ENCODE peak calls at places on chromosomes 3 and 15, in five cellular contexts. N is right atrium auricular region; J is cardiac muscle cell; S is naive thymus-derived CD4-positive, alpha-beta T cell; I is SK-N-SH. Z is an unnamed sample.

GRCh38 chr3:134392336-134392983 is 18.2 kb upstream of the AMOTL2 start:
- DNase-seq in J (peak; percentile 79), S (no peak), I (no peak), N (peak; percentile 88), Z (no peak)

GRCh38 chr15:83567318-83567717 is 86.6 kb upstream of the ADAMTSL3 start:
- DNase-seq in S (no peak), J (no peak), N (no peak), I (no peak), Z (no peak)

GRCh38 chr3:40623567-40623966 is 98.8 kb downstream of the ZNF621 start:
- DNase-seq in N (no peak), J (no peak), S (no peak), I (no peak), Z (no peak)

GRCh38 chr3:185934726-185935464 is 2.9 kb downstream of the TRA2B start:
- DNase-seq in I (no peak), N (no peak), S (no peak), J (no peak), Z (no peak)

GRCh38 chr3:190591080-190591479 is 77.2 kb downstream of the IL1RAP start:
- DNase-seq in N (no peak), J (no peak), S (no peak), I (no peak), Z (no peak)

GRCh38 chr15:92796163-92796611 is 103.9 kb upstream of the CHD2 start:
- DNase-seq in S (no peak), J (no peak), I (no peak), N (no peak), Z (no peak)

GRCh38 chr15:73087121-73087520 is 34.9 kb downstream of the NEO1 start:
- DNase-seq in N (no peak), S (no peak), J (peak; percentile 22), I (no peak), Z (no peak)

GRCh38 chr15:63212050-63212973 is 22.9 kb downstream of the RAB8B start:
- DNase-seq in N (no peak), I (peak; percentile 42), S (no peak), J (peak; percentile 74), Z (no peak)

GRCh38 chr15:38823272-38823671 is 258.7 kb upstream of the RASGRP1 start:
- DNase-seq in S (no peak), I (no peak), N (no peak), J (no peak), Z (no peak)

GRCh38 chr3:134432236-134432635 is 53.5 kb downstream of the ANAPC13 start:
- DNase-seq in S (no peak), N (no peak), J (no peak), I (no peak), Z (no peak)

GRCh38 chr3:30649572-30650310 is 43.3 kb downstream of the TGFBR2 start:
- DNase-seq in I (no peak), J (peak; percentile 65), N (no peak), S (no peak), Z (no peak)

GRCh38 chr15:73190189-73190601 is 137.9 kb downstream of the NEO1 start:
- DNase-seq in I (no peak), S (no peak), J (peak; percentile 74), N (no peak), Z (no peak)

DNA sequence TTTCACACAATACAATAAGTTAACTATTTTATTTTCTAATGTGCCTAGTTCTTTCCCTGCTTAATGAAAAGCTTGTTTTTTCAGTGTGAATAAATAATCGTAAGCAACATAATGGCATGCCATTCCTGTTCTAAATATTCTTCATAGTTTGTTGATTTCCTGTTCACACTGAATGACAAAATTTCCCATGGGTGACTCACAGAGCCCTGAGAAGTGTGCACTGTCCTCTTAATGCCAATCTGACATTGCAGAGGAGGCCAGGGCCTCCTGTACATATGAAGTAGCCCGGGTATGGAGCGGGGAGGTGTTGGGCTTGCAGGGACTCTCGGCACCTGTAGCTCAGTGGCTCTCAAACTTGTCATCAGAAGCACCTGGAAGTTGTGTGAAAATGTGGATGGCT is 24.3 kb downstream of the CCR3 start:
- DNase-seq in N (no peak), I (no peak), J (no peak), S (no peak), Z (no peak)
- H3K9me3 ChIP-seq in N (peaks cover 4% of the 10 kb centered on the region), I (no peaks in the 10 kb centered on the region), J (no peaks in the 10 kb centered on the region), S (no peaks in the 10 kb centered on the region), Z (no peaks in the 10 kb centered on the region)

GRCh38 chr15:22227411-22227810 is 147.1 kb downstream of the OR4M2 start:
- DNase-seq in S (no peak), I (no peak), N (no peak), J (no peak), Z (no peak)
- H3K9me3 ChIP-seq in S (no peaks in the 10 kb centered on the region), I (no peaks in the 10 kb centered on the region), N (no peaks in the 10 kb centered on the region), J (peaks cover 9% of the 10 kb centered on the region), Z (no peaks in the 10 kb centered on the region)

GRCh38 chr15:20348291-20348899 is 193.2 kb downstream of the GOLGA6L6 start:
- DNase-seq in I (no peak), N (no peak), J (no peak), S (no peak), Z (no peak)

GRCh38 chr15:20346082-20346805 is 195.4 kb downstream of the GOLGA6L6 start:
- DNase-seq in I (no peak), N (no peak), S (no peak), J (no peak), Z (no peak)

GRCh38 chr15:20341901-20342605 is 199.5 kb downstream of the GOLGA6L6 start:
- DNase-seq in J (peak; percentile 20), N (peak; percentile 79), I (no peak), S (no peak), Z (no peak)

GRCh38 chr15:20345401-20345958 is 196.1 kb downstream of the GOLGA6L6 start:
- DNase-seq in J (no peak), S (no peak), I (peak; percentile 34), N (no peak), Z (no peak)

GRCh38 chr15:20344601-20345400 is 196.8 kb downstream of the GOLGA6L6 start:
- DNase-seq in J (no peak), I (peak; percentile 26), N (no peak), S (no peak), Z (no peak)
- H3K9me3 ChIP-seq in J (peaks cover 48% of the 10 kb centered on the region), I (no peaks in the 10 kb centered on the region), N (peaks cover 11% of the 10 kb centered on the region), S (peaks cover 9% of the 10 kb centered on the region), Z (no peaks in the 10 kb centered on the region)

DNA sequence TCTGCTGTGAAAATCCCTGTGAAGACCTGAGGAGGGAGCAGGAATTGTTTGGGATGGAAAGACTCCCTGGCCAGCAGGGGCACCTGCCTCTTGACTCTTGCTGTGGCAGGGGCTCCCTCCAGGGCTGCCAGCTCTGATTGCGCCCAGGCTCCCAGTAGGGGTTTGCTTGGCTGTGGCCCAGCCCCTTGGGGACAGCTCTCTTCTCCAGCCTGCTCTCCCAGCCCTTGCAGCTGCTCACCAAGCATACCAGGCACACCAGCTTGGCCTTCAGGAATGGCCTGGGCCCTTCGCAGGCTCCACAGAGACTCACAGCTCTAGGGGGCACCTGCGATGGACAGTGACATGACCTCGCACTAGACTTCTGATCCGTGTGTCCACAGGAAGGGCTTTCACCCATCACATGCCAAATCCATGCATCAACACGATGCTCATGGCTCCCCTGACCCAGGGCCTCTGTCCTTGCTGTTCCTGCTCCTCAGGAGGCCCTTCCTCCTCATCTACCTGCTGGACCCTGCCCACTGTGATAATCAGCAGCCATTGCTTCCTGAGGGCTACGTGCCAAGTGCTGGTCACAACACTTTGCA is 61.8 kb downstream of the SCN5A start:
- DNase-seq in N (peak; percentile 32), S (no peak), J (no peak), I (no peak), Z (no peak)
- H3K9me3 ChIP-seq in N (no peaks in the 10 kb centered on the region), S (no peaks in the 10 kb centered on the region), J (no peaks in the 10 kb centered on the region), I (no peaks in the 10 kb centered on the region), Z (no peaks in the 10 kb centered on the region)

Z was measured in Panc1.